ENCODE peak calls at places on chromosomes 4 and X, in four cellular contexts. S, K, Y and V are unnamed samples.

GRCh38 chr4:89134775-89135319 is 23.5 kb downstream of the TIGD2 start:
- DNase-seq in S (peak; percentile 83), K (no peak), Y (no peak), V (no peak)

GRCh38 chr4:150725957-150726523 is 144.1 kb downstream of the MAB21L2 start:
- DNase-seq in S (no peak), K (no peak), Y (no peak), V (no peak)

GRCh38 chr4:165418116-165418515 is 39.3 kb downstream of the CPE start:
- DNase-seq in S (no peak), K (no peak), Y (no peak), V (no peak)

GRCh38 chr4:74499986-74500781 is 55.2 kb downstream of the AREG start:
- DNase-seq in S (peak; percentile 38), K (no peak), Y (no peak), V (no peak)

GRCh38 chrX:155215443-155216178 is 649 bp upstream of the VBP1 start:
- DNase-seq in S (no peak), K (peak; percentile 35), Y (no peak), V (no peak)

GRCh38 chr4:146029939-146030710 is 91.5 kb upstream of the ZNF827 start:
- DNase-seq in S (no peak), K (no peak), Y (no peak), V (peak; percentile 77)

GRCh38 chr4:1900624-1901023 is 29.4 kb downstream of the NSD2 start:
- DNase-seq in S (no peak), K (no peak), Y (no peak), V (no peak)

GRCh38 chr4:14719053-14719452 is 283.2 kb upstream of the CPEB2 start:
- DNase-seq in S (peak; percentile 7), K (no peak), Y (no peak), V (no peak)

GRCh38 chr4:42397635-42398447 is 553 bp downstream of the SHISA3 start:
- DNase-seq in S (peak; percentile 12), K (no peak), Y (no peak), V (no peak)

GRCh38 chr4:184409911-184410692 is 64.2 kb downstream of the IRF2 start:
- DNase-seq in S (no peak), K (no peak), Y (no peak), V (no peak)

GRCh38 chr4:6469144-6469543 is 3.3 kb downstream of the PPP2R2C start:
- DNase-seq in S (no peak), K (no peak), Y (no peak), V (no peak)

GRCh38 chr4:94995684-94996394 is 238.1 kb downstream of the BMPR1B start:
- DNase-seq in S (peak; percentile 29), K (no peak), Y (no peak), V (no peak)

GRCh38 chr4:67587156-67587555 is 28.6 kb downstream of the STAP1 start:
- DNase-seq in S (no peak), K (no peak), Y (no peak), V (no peak)

GRCh38 chr4:4687100-4687499 is 145.3 kb upstream of the STX18 start:
- DNase-seq in S (no peak), K (no peak), Y (no peak), V (no peak)

GRCh38 chrX:41922694-41923171 is 621 bp downstream of the CASK start:
- DNase-seq in S (no peak), K (no peak), Y (no peak), V (no peak)

GRCh38 chr4:149706942-149707341 is 108.7 kb downstream of the IQCM start:
- DNase-seq in S (peak; percentile 75), K (no peak), Y (no peak), V (no peak)

GRCh38 chr4:119729815-119730643 is 101.4 kb upstream of the PDE5A start:
- DNase-seq in S (peak; percentile 98), K (no peak), Y (no peak), V (no peak)

GRCh38 chr4:158667651-158668198 is 4.0 kb downstream of the C4orf46 start:
- DNase-seq in S (peak; percentile 25), K (peak; percentile 39), Y (no peak), V (no peak)

GRCh38 chr4:141898336-141898735 is 262.0 kb downstream of the IL15 start:
- DNase-seq in S (no peak), K (no peak), Y (no peak), V (no peak)

GRCh38 chrX:1248381-1249061 is 20.1 kb upstream of the CSF2RA start:
- DNase-seq in S (no peak), K (no peak), Y (no peak), V (no peak)

GRCh38 chr4:16250665-16251365 is 24.5 kb upstream of the TAPT1 start:
- DNase-seq in S (peak; percentile 49), K (no peak), Y (no peak), V (no peak)

GRCh38 chrX:23373129-23373804 is 38.6 kb downstream of the PTCHD1 start:
- DNase-seq in S (peak; percentile 68), K (no peak), Y (no peak), V (no peak)

GRCh38 chrX:88940904-88941303 is 193.9 kb downstream of the CPXCR1 start:
- DNase-seq in S (no peak), K (no peak), Y (no peak), V (no peak)

GRCh38 chrX:124594017-124594651 is 247.8 kb downstream of the SH2D1A start:
- DNase-seq in S (no peak), K (no peak), Y (no peak), V (no peak)

GRCh38 chr4:98939892-98940298 is 11.0 kb upstream of the EIF4E start:
- DNase-seq in S (peak; percentile 80), K (no peak), Y (no peak), V (no peak)

GRCh38 chrX:149462849-149463248 is 42.3 kb downstream of the IDS start:
- DNase-seq in S (no peak), K (no peak), Y (no peak), V (no peak)

GRCh38 chr4:113657834-113658233 is 103.7 kb downstream of the CAMK2D start:
- DNase-seq in S (peak; percentile 69), K (no peak), Y (no peak), V (no peak)
- H3K4me3 ChIP-seq in S (no peak overlapping the region), K (no peak overlapping the region), Y (no peak overlapping the region), V (no peak overlapping the region)

GRCh38 chrX:5829060-5829459 is 399.6 kb downstream of the NLGN4X start:
- DNase-seq in S (no peak), K (no peak), Y (no peak), V (no peak)
- TF ChIP-seq CTCF in S (no peak), K (no peak), Y (no peak), V (no peak)

GRCh38 chr4:41257901-41258300 is 1.2 kb downstream of the UCHL1 start:
- DNase-seq in S (no peak), K (no peak), Y (no peak), V (no peak)
- H3K4me3 ChIP-seq in S (peak overlapping the region; percentile 94), K (no peak overlapping the region), Y (peak overlapping the region; percentile 61), V (peak overlapping the region; percentile 87)

DNA sequence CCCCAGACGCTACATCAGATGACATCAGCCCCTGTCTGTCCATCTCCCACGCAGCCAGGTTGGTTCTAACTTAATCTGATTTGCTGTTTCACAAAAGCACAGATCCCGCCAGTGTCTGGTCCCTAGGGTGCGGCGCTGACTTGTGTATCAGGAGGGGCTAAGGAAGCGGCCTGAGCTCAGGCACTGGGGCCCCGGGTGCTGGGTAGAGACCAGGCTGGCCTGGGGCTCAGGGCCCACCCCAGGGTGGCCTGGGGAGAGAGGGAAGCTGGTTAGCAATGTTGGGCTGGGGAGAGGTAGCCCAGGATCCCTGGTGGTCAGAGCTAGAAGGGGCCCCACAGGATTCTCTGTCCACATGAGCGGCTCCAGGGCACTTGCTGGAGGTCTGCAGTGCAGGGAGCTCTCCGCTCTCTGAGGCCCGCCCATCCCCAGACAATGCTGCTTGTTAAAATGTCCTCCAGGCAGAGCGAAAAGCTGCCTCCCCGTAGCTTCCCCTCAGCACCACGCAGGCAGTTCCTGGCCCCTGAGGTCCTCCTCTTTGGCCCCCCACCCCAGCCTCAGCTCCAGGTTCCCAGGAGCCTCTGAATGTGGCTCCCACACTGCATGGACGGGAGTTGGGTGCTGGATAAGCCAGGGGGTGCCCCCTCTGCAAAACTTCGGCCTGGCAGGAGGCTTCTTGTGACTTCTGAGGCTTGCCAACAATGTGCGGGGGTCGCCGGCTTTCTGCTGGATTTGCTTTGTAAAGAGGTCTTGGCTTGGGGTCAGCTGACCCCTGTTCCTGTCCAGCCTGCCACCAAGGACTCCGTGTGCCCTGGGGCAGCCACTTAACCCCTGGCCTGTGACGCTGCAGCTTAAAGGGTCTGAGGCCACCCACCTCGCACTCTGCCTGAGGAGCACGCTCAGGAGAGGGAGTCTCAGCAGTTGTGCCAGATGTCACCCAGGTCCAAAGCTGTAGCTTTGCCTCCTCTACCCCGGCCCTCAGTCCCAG is 112.9 kb downstream of the CPZ start:
- DNase-seq in S (no peak), K (no peak), Y (peak; percentile 8), V (no peak)
- TF ChIP-seq CTCF in S (no peak), K (no peak), Y (no peak), V (no peak)

GRCh38 chr4:121950212-121950679 is 1.6 kb downstream of the TRPC3 start:
- DNase-seq in S (peak; percentile 69), K (peak; percentile 11), Y (peak; percentile 38), V (peak; percentile 15)
- H3K4me3 ChIP-seq in S (peak overlapping the region; percentile 76), K (peak overlapping the region; percentile 45), Y (peak overlapping the region; percentile 84), V (peak overlapping the region; percentile 54)

GRCh38 chrX:132025085-132025484 is 2.0 kb downstream of the STK26 start:
- DNase-seq in S (no peak), K (no peak), Y (no peak), V (no peak)

GRCh38 chrX:132023117-132023895 is at the start of gene STK26:
- DNase-seq in S (no peak), K (no peak), Y (peak; percentile 28), V (no peak)

GRCh38 chrX:132022863-132023116 is 312 bp upstream of the STK26 start:
- DNase-seq in S (no peak), K (no peak), Y (no peak), V (no peak)

GRCh38 chrX:132023896-132024386 is 839 bp downstream of the STK26 start:
- DNase-seq in S (no peak), K (no peak), Y (no peak), V (peak; percentile 57)

DNA sequence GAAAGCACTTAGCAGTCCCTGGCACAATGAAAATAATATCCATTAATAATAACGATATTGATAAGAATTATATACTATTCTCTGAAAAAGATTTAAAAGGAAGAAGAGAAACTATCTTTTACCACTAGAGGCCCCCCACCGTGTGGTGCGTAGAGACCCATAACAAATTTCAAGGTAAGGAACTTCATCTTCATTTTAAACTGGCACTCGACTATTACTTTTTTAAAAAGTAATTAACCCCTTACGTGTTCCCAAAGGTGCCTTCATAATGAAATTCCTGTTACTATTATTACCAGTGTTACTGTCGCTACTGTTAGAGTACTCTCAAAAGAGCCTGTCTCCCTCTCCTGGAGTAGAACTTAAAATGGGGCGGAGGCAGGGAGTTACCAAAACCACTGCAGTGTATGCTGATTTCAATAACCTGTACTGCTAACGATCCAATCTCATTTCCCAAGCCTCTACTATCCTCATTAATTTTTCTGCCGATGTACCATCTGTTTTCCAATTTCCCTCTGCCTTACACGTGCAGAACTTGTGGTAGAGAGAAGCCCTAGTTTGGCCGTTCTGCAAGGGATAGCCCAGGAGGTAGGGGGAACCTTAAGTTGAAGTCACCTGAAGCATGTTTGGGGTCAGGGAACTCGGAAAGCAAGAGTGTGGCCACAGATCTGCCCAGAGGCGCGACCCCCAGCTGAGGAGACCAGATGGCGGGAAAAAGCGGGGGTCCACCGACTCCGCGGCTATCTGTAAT is 813 bp upstream of the STK26 start:
- DNase-seq in S (no peak), K (no peak), Y (no peak), V (no peak)
- TF ChIP-seq CTCF in S (no peak), K (no peak), Y (no peak), V (peak; percentile 24)

GRCh38 chr4:55793479-55793878 is 26.1 kb upstream of the EXOC1L start:
- DNase-seq in S (no peak), K (no peak), Y (no peak), V (no peak)
- H3K4me3 ChIP-seq in S (peak overlapping the region; percentile 16), K (no peak overlapping the region), Y (peak overlapping the region; percentile 15), V (no peak overlapping the region)

GRCh38 chr4:99946346-99947189 is at the start of gene DNAJB14:
- DNase-seq in S (peak; percentile 69), K (peak; percentile 54), Y (peak; percentile 60), V (peak; percentile 62)
- TF ChIP-seq CTCF in S (no peak), K (no peak), Y (no peak), V (no peak)